ENCODE peak calls at places on chromosomes 1 and 21, in six cellular contexts. One of them, this sample, is unnamed. For H3K36me3, the result is how much of the 10 kb centered on the place peaks cover.

GRCh38 chr1:153506386-153506785 is 29.4 kb downstream of the S100A6 start:
- DNase-seq in neural progenitor cell: no peak
- DNase-seq in upper lobe of right lung: no peak
- DNase-seq in ascending aorta: no peak
- DNase-seq in pancreas: no peak
- DNase-seq in endothelial cell of umbilical vein: no peak
- DNase-seq in this sample: no peak

GRCh38 chr1:25695066-25695990 is 78.7 kb downstream of the MAN1C1 start:
- DNase-seq in neural progenitor cell: peak
- DNase-seq in upper lobe of right lung: peak
- DNase-seq in ascending aorta: peak
- DNase-seq in pancreas: peak
- DNase-seq in endothelial cell of umbilical vein: peak
- DNase-seq in this sample: peak

GRCh38 chr1:62299426-62300200 is 19.6 kb downstream of the KANK4 start:
- DNase-seq in neural progenitor cell: no peak
- DNase-seq in upper lobe of right lung: no peak
- DNase-seq in ascending aorta: no peak
- DNase-seq in pancreas: peak
- DNase-seq in endothelial cell of umbilical vein: no peak
- DNase-seq in this sample: no peak

GRCh38 chr1:62144238-62144831 is 50.3 kb upstream of the L1TD1 start:
- DNase-seq in neural progenitor cell: peak
- DNase-seq in upper lobe of right lung: no peak
- DNase-seq in ascending aorta: no peak
- DNase-seq in pancreas: no peak
- DNase-seq in endothelial cell of umbilical vein: peak
- DNase-seq in this sample: peak

GRCh38 chr1:92972413-92973129 is 11.3 kb upstream of the DIPK1A start:
- DNase-seq in neural progenitor cell: no peak
- DNase-seq in upper lobe of right lung: no peak
- DNase-seq in ascending aorta: no peak
- DNase-seq in pancreas: no peak
- DNase-seq in endothelial cell of umbilical vein: no peak
- DNase-seq in this sample: no peak

GRCh38 chr1:47545912-47546483 is 108.2 kb downstream of the FOXD2 start:
- DNase-seq in neural progenitor cell: no peak
- DNase-seq in upper lobe of right lung: no peak
- DNase-seq in ascending aorta: no peak
- DNase-seq in pancreas: no peak
- DNase-seq in endothelial cell of umbilical vein: no peak
- DNase-seq in this sample: no peak

GRCh38 chr1:152866321-152866720 is 6.5 kb downstream of the LCE7A start:
- DNase-seq in neural progenitor cell: no peak
- DNase-seq in upper lobe of right lung: no peak
- DNase-seq in ascending aorta: no peak
- DNase-seq in pancreas: no peak
- DNase-seq in endothelial cell of umbilical vein: no peak
- DNase-seq in this sample: no peak

GRCh38 chr1:172144445-172145060 is 275.9 kb upstream of the C1orf105 start:
- DNase-seq in neural progenitor cell: no peak
- DNase-seq in upper lobe of right lung: peak
- DNase-seq in ascending aorta: peak
- DNase-seq in pancreas: peak
- DNase-seq in endothelial cell of umbilical vein: peak
- DNase-seq in this sample: peak

GRCh38 chr1:230186874-230187273 is 119.8 kb downstream of the GALNT2 start:
- DNase-seq in neural progenitor cell: no peak
- DNase-seq in upper lobe of right lung: no peak
- DNase-seq in ascending aorta: no peak
- DNase-seq in pancreas: no peak
- DNase-seq in endothelial cell of umbilical vein: no peak
- DNase-seq in this sample: peak

GRCh38 chr1:151346769-151347522 is at the start of gene RFX5:
- DNase-seq in neural progenitor cell: peak
- DNase-seq in upper lobe of right lung: peak
- DNase-seq in ascending aorta: peak
- DNase-seq in pancreas: peak
- DNase-seq in endothelial cell of umbilical vein: peak
- DNase-seq in this sample: peak

GRCh38 chr1:224381880-224382548 is 25.3 kb downstream of the CNIH4 start:
- DNase-seq in neural progenitor cell: no peak
- DNase-seq in upper lobe of right lung: no peak
- DNase-seq in ascending aorta: no peak
- DNase-seq in pancreas: no peak
- DNase-seq in endothelial cell of umbilical vein: no peak
- DNase-seq in this sample: no peak

GRCh38 chr1:166511754-166512153 is 327.5 kb upstream of the POGK start:
- DNase-seq in neural progenitor cell: no peak
- DNase-seq in upper lobe of right lung: no peak
- DNase-seq in ascending aorta: no peak
- DNase-seq in pancreas: no peak
- DNase-seq in endothelial cell of umbilical vein: no peak
- DNase-seq in this sample: no peak

GRCh38 chr21:33232640-33233039 is 2.9 kb downstream of the IFNAR2 start:
- DNase-seq in neural progenitor cell: no peak
- DNase-seq in upper lobe of right lung: no peak
- DNase-seq in ascending aorta: no peak
- DNase-seq in pancreas: peak
- DNase-seq in endothelial cell of umbilical vein: peak
- DNase-seq in this sample: no peak

GRCh38 chr1:104125935-104126334 is 376.2 kb downstream of the AMY1C start:
- DNase-seq in neural progenitor cell: no peak
- DNase-seq in upper lobe of right lung: no peak
- DNase-seq in ascending aorta: no peak
- DNase-seq in pancreas: no peak
- DNase-seq in endothelial cell of umbilical vein: no peak
- DNase-seq in this sample: no peak

GRCh38 chr21:19343711-19344110 is 940.1 kb upstream of the TMPRSS15 start:
- DNase-seq in neural progenitor cell: no peak
- DNase-seq in upper lobe of right lung: no peak
- DNase-seq in ascending aorta: no peak
- DNase-seq in pancreas: no peak
- DNase-seq in endothelial cell of umbilical vein: no peak
- DNase-seq in this sample: no peak

GRCh38 chr1:165376041-165376810 is 19.7 kb upstream of the LMX1A start:
- DNase-seq in neural progenitor cell: peak
- DNase-seq in upper lobe of right lung: peak
- DNase-seq in ascending aorta: peak
- DNase-seq in pancreas: peak
- DNase-seq in endothelial cell of umbilical vein: peak
- DNase-seq in this sample: peak

GRCh38 chr21:33116669-33117267 is 46.8 kb downstream of the OLIG1 start:
- DNase-seq in neural progenitor cell: no peak
- DNase-seq in upper lobe of right lung: no peak
- DNase-seq in ascending aorta: no peak
- DNase-seq in pancreas: no peak
- DNase-seq in endothelial cell of umbilical vein: no peak
- DNase-seq in this sample: no peak

GRCh38 chr1:17795836-17796645 is 40.9 kb downstream of the ACTL8 start:
- DNase-seq in neural progenitor cell: no peak
- DNase-seq in upper lobe of right lung: no peak
- DNase-seq in ascending aorta: no peak
- DNase-seq in pancreas: no peak
- DNase-seq in endothelial cell of umbilical vein: no peak
- DNase-seq in this sample: no peak

GRCh38 chr1:36326499-36326898 is 3.1 kb upstream of the EVA1B start:
- DNase-seq in neural progenitor cell: no peak
- DNase-seq in upper lobe of right lung: no peak
- DNase-seq in ascending aorta: no peak
- DNase-seq in pancreas: no peak
- DNase-seq in endothelial cell of umbilical vein: no peak
- DNase-seq in this sample: no peak

GRCh38 chr1:155277070-155277895 is at the start of gene HCN3:
- DNase-seq in neural progenitor cell: peak
- DNase-seq in upper lobe of right lung: peak
- DNase-seq in ascending aorta: peak
- DNase-seq in pancreas: peak
- DNase-seq in endothelial cell of umbilical vein: peak
- DNase-seq in this sample: peak

GRCh38 chr1:54483875-54484437 is 64.1 kb upstream of the ACOT11 start:
- DNase-seq in neural progenitor cell: no peak
- DNase-seq in upper lobe of right lung: no peak
- DNase-seq in ascending aorta: no peak
- DNase-seq in pancreas: no peak
- DNase-seq in endothelial cell of umbilical vein: no peak
- DNase-seq in this sample: no peak

GRCh38 chr1:23118957-23119792 is 49.5 kb downstream of the LUZP1 start:
- DNase-seq in neural progenitor cell: no peak
- DNase-seq in upper lobe of right lung: no peak
- DNase-seq in ascending aorta: no peak
- DNase-seq in pancreas: no peak
- DNase-seq in endothelial cell of umbilical vein: peak
- DNase-seq in this sample: no peak

GRCh38 chr1:234613992-234614584 is 4.1 kb upstream of the IRF2BP2 start:
- DNase-seq in neural progenitor cell: no peak
- DNase-seq in upper lobe of right lung: no peak
- DNase-seq in ascending aorta: no peak
- DNase-seq in pancreas: no peak
- DNase-seq in endothelial cell of umbilical vein: peak
- DNase-seq in this sample: no peak

GRCh38 chr1:116878804-116879477 is 30.8 kb upstream of the PTGFRN start:
- DNase-seq in neural progenitor cell: peak
- DNase-seq in upper lobe of right lung: no peak
- DNase-seq in ascending aorta: no peak
- DNase-seq in pancreas: peak
- DNase-seq in endothelial cell of umbilical vein: peak
- DNase-seq in this sample: peak

GRCh38 chr1:172288611-172289010 is 131.9 kb upstream of the C1orf105 start:
- DNase-seq in neural progenitor cell: no peak
- DNase-seq in upper lobe of right lung: no peak
- DNase-seq in ascending aorta: no peak
- DNase-seq in pancreas: no peak
- DNase-seq in endothelial cell of umbilical vein: no peak
- DNase-seq in this sample: no peak

DNA sequence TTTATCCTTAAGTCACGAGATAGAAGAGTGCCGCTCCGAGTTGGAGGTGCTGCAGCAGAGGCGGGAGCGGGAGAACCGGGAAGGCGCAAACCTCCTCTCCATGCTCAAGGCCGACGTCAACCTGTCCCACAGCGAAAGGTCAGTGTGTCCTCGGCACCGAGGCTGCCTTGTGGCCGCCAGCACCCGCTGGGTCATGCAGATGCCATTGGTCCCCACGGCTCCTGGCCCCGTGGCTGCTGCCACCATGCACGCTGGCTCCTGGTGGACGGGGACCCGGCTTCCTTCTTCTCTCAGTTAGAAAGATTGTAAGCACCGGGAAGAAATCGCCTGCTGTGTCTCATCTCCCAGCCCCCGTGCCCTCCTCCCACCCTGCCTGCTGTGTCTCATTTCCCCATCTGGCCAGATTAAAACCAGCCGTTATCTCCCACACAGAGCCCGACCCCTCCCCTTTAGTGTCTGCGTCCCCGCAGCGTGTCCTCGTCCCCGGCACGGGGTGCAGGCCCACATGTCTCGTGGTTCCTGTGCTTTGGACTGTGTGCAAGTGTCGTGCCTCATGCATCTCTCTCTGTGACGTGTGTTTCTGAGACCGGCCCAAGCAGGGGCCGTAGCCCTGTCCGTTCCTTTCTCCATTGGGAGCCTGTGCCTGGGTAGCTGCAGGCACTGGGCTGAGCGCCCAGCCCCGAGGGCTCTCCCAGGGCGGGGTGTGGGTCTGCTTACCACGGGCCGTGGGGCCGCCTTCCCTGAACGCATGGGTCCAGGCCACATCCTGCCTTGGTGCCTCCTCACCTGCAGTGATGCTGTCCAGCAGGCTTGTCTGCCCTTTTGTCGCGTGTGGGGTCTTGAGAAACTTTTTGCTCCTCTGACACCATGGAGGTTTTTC is 62.1 kb downstream of the PCNT start:
- DNase-seq in neural progenitor cell: no peak
- DNase-seq in upper lobe of right lung: no peak
- DNase-seq in ascending aorta: no peak
- DNase-seq in pancreas: no peak
- DNase-seq in endothelial cell of umbilical vein: no peak
- DNase-seq in this sample: no peak
- H3K36me3 ChIP-seq in neural progenitor cell: under half
- H3K36me3 ChIP-seq in upper lobe of right lung: under half
- H3K36me3 ChIP-seq in ascending aorta: under half
- H3K36me3 ChIP-seq in pancreas: under half
- H3K36me3 ChIP-seq in endothelial cell of umbilical vein: under half
- H3K36me3 ChIP-seq in this sample: under half

GRCh38 chr1:198254948-198255347 is 98.2 kb downstream of the NEK7 start:
- DNase-seq in neural progenitor cell: no peak
- DNase-seq in upper lobe of right lung: no peak
- DNase-seq in ascending aorta: no peak
- DNase-seq in pancreas: no peak
- DNase-seq in endothelial cell of umbilical vein: no peak
- DNase-seq in this sample: no peak
- H3K27ac ChIP-seq in neural progenitor cell: no peak
- H3K27ac ChIP-seq in upper lobe of right lung: no peak
- H3K27ac ChIP-seq in ascending aorta: no peak
- H3K27ac ChIP-seq in pancreas: no peak
- H3K27ac ChIP-seq in endothelial cell of umbilical vein: no peak
- H3K27ac ChIP-seq in this sample: no peak

GRCh38 chr1:156281281-156282142 is 1.1 kb downstream of the SMG5 start:
- DNase-seq in neural progenitor cell: peak
- DNase-seq in upper lobe of right lung: no peak
- DNase-seq in ascending aorta: no peak
- DNase-seq in pancreas: no peak
- DNase-seq in endothelial cell of umbilical vein: no peak
- DNase-seq in this sample: no peak

GRCh38 chr1:156284112-156284511 is at the start of gene TMEM79:
- DNase-seq in neural progenitor cell: no peak
- DNase-seq in upper lobe of right lung: no peak
- DNase-seq in ascending aorta: no peak
- DNase-seq in pancreas: no peak
- DNase-seq in endothelial cell of umbilical vein: no peak
- DNase-seq in this sample: no peak

GRCh38 chr1:156279837-156280236 is 2.8 kb downstream of the SMG5 start:
- DNase-seq in neural progenitor cell: no peak
- DNase-seq in upper lobe of right lung: no peak
- DNase-seq in ascending aorta: no peak
- DNase-seq in pancreas: no peak
- DNase-seq in endothelial cell of umbilical vein: no peak
- DNase-seq in this sample: no peak

GRCh38 chr1:156282479-156283222 is at the start of gene SMG5:
- DNase-seq in neural progenitor cell: peak
- DNase-seq in upper lobe of right lung: peak
- DNase-seq in ascending aorta: peak
- DNase-seq in pancreas: peak
- DNase-seq in endothelial cell of umbilical vein: peak
- DNase-seq in this sample: peak

DNA sequence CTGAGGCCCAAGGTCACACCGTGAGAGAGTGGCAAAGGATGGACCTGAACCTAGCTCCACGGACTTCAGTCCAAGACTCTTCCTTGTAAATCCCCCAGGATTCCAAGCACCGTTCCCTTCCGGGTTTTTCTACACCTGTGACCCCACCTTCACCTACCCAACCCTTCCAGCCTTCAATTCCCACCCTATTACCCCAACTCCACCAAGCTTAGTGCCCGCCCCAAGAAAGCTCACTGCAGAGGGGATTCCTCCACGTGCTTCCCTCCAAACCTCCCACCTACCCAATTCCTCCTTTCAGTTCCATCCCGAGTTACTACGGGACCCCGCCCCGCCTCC is 514 bp downstream of the SMG5 start:
- DNase-seq in neural progenitor cell: no peak
- DNase-seq in upper lobe of right lung: no peak
- DNase-seq in ascending aorta: no peak
- DNase-seq in pancreas: peak
- DNase-seq in endothelial cell of umbilical vein: peak
- DNase-seq in this sample: no peak
- H3K4me3 ChIP-seq in neural progenitor cell: peak
- H3K4me3 ChIP-seq in upper lobe of right lung: peak
- H3K4me3 ChIP-seq in ascending aorta: peak
- H3K4me3 ChIP-seq in pancreas: peak
- H3K4me3 ChIP-seq in endothelial cell of umbilical vein: peak
- H3K4me3 ChIP-seq in this sample: no peak

GRCh38 chr1:184967045-184967444 is 7.3 kb downstream of the NIBAN1 start:
- DNase-seq in neural progenitor cell: no peak
- DNase-seq in upper lobe of right lung: no peak
- DNase-seq in ascending aorta: no peak
- DNase-seq in pancreas: no peak
- DNase-seq in endothelial cell of umbilical vein: no peak
- DNase-seq in this sample: no peak
- H3K36me3 ChIP-seq in neural progenitor cell: under half
- H3K36me3 ChIP-seq in upper lobe of right lung: under half
- H3K36me3 ChIP-seq in ascending aorta: under half
- H3K36me3 ChIP-seq in pancreas: under half
- H3K36me3 ChIP-seq in endothelial cell of umbilical vein: under half
- H3K36me3 ChIP-seq in this sample: under half